ENCODE peak calls at places on chromosome 16, in six cellular contexts. Z is mammary epithelial cell, G is HCT116, W is neural progenitor cell, E is fibroblast of lung, B is PC-9. F is an unnamed sample.

GRCh38 chr16:4537376-4538066 is 1.1 kb downstream of the CDIP1 start:
- DNase-seq in W (peak; percentile 39), Z (peak; percentile 52), E (no peak), G (no peak), B (no peak), F (no peak)

GRCh38 chr16:68417711-68418301 is 30.5 kb downstream of the SMPD3 start:
- DNase-seq in E (no peak), G (no peak), Z (peak; percentile 66), W (no peak), B (peak; percentile 70), F (peak; percentile 23)

GRCh38 chr16:1900452-1900774 is 17.8 kb downstream of the HS3ST6 start:
- DNase-seq in B (peak; percentile 57), Z (no peak), G (no peak), E (no peak), W (no peak), F (no peak)

GRCh38 chr16:35909351-35909954 is 2450.0 kb downstream of the TP53TG3F start:
- DNase-seq in E (no peak), G (no peak), W (no peak), Z (no peak), B (no peak), F (no peak)

GRCh38 chr16:4339909-4340308 is 11.2 kb downstream of the PAM16 start:
- DNase-seq in G (no peak), Z (no peak), B (no peak), E (peak; percentile 75), W (no peak), F (peak; percentile 90)

GRCh38 chr16:11379420-11379819 is 34.2 kb downstream of the RMI2 start:
- DNase-seq in B (peak; percentile 43), E (no peak), W (no peak), Z (peak; percentile 25), G (no peak), F (no peak)

GRCh38 chr16:50273382-50273690 is 7.0 kb downstream of the ADCY7 start:
- DNase-seq in Z (no peak), W (no peak), B (no peak), E (no peak), G (no peak), F (no peak)

GRCh38 chr16:57147381-57148191 is 38.3 kb downstream of the PSME3IP1 start:
- DNase-seq in W (peak; percentile 33), B (no peak), Z (no peak), G (no peak), E (no peak), F (peak; percentile 90)

GRCh38 chr16:85090166-85090565 is 22.1 kb downstream of the CIBAR2 start:
- DNase-seq in B (no peak), G (no peak), E (peak; percentile 36), Z (peak; percentile 26), W (no peak), F (no peak)

GRCh38 chr16:22216191-22216831 is 10.2 kb downstream of the EEF2K start:
- DNase-seq in B (no peak), G (no peak), Z (no peak), W (no peak), E (peak; percentile 52), F (no peak)

GRCh38 chr16:22213236-22213635 is 7.2 kb downstream of the EEF2K start:
- DNase-seq in G (no peak), Z (no peak), W (no peak), E (no peak), B (no peak), F (no peak)

GRCh38 chr16:22214893-22215292 is 8.8 kb downstream of the EEF2K start:
- DNase-seq in E (no peak), W (no peak), Z (no peak), G (no peak), B (no peak), F (no peak)

GRCh38 chr16:22213801-22214200 is 7.7 kb downstream of the EEF2K start:
- DNase-seq in B (no peak), W (no peak), G (no peak), Z (no peak), E (no peak), F (no peak)

DNA sequence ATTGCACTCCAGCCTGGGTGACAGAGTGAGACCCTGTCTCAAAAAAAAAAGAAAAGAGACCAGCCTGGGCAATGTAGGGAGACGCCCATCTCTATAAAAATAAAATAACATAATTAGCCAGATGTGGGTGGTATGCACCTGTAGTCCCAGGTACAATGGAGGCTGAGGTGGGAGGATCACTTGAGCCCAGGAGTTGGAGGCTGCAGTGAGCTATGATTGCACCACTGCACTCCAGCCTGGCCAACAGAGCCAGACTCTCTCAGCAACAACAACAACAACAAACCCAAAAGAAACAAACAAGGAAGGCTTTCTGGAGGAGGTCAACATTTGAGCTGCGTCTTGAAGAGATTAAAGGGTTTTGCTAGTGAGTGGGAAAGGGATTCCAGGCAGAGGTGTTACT is 8.3 kb downstream of the EEF2K start:
- DNase-seq in Z (no peak), W (no peak), E (no peak), B (no peak), G (no peak), F (no peak)
- H3K4me1 ChIP-seq in Z (no peaks in the 10 kb centered on the region), W (no peaks in the 10 kb centered on the region), E (peaks cover 3% of the 10 kb centered on the region), B (no peaks in the 10 kb centered on the region), G (no peaks in the 10 kb centered on the region), F (no peaks in the 10 kb centered on the region)

GRCh38 chr16:28491080-28491969 is 549 bp downstream of the CLN3 start:
- DNase-seq in E (peak; percentile 9), G (no peak), B (peak; percentile 95), W (peak; percentile 64), Z (peak; percentile 61), F (peak; percentile 22)
- TF ChIP-seq CTCF in E (peak; percentile 42), G (peak; percentile 13), B (no peak), W (no peak), Z (peak; percentile 42), F (peak; percentile 24)

DNA sequence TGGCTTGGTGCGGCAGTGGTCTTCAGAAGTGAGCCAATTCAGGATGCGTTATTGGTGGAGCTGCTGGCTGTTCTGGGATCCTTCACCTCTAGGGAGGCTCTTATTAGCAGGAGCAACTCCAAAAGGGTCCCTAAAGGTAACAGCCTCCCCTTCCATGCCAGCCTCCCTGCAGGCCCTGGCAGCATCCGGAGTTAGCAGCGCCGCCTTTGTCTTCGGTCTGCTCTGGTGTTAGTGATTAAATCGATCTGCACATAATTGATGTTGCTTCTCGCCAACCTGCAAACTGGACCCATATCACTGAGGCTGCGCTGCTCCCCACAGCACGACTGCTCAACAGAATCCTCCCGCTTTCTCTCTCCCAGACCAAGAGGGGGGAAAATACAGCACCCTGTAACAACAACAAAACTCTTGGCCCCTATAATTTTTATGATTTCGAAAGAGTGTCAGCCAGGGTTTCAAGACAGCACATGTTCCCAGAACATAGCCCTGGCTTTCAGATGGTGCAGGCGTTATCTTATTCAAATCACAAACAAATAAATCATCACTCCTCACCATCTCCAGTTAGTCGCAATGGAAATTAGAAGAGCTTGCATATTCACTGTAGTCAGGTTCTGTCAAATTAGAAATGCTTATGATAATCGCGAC is 76.0 kb downstream of the IRX3 start:
- DNase-seq in G (no peak), Z (no peak), E (no peak), W (no peak), B (no peak), F (no peak)
- TF ChIP-seq EZH2 in G (no peak), Z (no peak), E (no peak), W (no peak), B (no peak), F (no peak)

DNA sequence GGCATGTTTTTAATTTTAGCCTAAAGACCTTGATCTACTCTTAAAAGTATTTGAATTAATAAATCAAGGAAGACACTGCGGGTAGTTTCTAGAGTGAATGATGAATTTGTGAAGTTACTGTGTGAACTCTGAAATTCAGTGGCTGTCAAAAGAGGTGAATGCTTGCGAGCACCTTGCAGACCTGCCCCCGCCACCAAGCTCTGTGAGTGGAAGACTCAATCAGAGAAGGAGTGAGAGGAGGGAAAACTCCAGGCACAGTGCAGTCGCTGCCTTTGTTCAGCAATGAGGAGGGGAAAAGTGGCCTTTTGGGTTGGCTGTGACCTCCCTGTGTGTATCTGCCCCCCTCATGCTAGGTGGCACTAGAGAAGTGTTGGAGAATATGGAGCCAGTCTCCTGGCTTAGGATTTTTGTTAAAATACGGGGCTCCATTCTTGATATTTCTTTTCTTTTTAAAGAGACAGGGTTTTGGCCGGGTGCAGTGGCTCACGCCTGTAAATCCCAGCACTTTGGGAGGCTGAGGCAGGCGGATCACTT is 53.0 kb downstream of the LDHD start:
- DNase-seq in B (no peak), G (no peak), Z (no peak), W (no peak), E (no peak), F (no peak)
- H3K4me1 ChIP-seq in B (peaks cover 81% of the 10 kb centered on the region), G (no peaks in the 10 kb centered on the region), Z (no peaks in the 10 kb centered on the region), W (peaks cover 12% of the 10 kb centered on the region), E (peaks cover 4% of the 10 kb centered on the region), F (peaks cover 8% of the 10 kb centered on the region)

GRCh38 chr16:89404561-89404960 is 85.8 kb downstream of the ANKRD11 start:
- DNase-seq in G (no peak), W (no peak), Z (peak; percentile 62), E (no peak), B (no peak), F (no peak)

GRCh38 chr16:89407282-89407924 is 83.0 kb downstream of the ANKRD11 start:
- DNase-seq in W (no peak), E (no peak), G (no peak), B (no peak), Z (no peak), F (no peak)

GRCh38 chr16:89408315-89408714 is 82.0 kb downstream of the ANKRD11 start:
- DNase-seq in W (no peak), G (no peak), B (no peak), Z (no peak), E (no peak), F (no peak)

GRCh38 chr16:89407925-89408300 is 82.4 kb downstream of the ANKRD11 start:
- DNase-seq in B (no peak), Z (no peak), E (peak; percentile 42), G (no peak), W (no peak), F (no peak)

DNA sequence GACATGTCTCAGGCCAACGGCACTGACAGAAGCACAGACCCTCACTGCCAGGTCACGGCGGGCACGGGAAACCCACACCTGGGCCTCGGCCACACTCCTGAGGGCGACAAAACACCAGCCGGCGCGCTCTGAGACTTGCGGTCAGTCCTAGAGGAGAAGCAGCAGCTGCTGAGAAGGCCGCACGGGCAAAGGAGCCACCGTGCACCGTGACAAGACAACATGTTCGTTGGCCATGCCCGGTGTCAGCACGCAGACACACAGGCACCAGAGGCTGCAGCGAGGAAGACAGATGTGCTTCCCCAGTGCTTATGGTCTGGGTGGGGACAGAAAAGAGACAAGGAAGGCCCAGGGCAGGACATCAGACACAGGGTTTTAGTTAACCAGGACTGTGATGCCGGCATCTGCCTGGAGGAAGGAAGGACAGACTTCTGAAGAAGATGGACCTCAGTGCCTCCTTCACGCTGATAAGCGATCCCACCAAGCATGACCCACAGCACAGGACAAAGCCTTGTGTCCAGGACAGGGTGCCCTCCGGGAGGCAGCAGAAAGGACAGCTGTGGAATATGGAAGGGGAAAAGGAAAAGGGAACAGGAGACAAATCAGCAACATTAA is 84.0 kb downstream of the ANKRD11 start:
- DNase-seq in Z (no peak), W (no peak), B (no peak), G (no peak), E (no peak), F (no peak)
- TF ChIP-seq CTCF in Z (no peak), W (no peak), B (no peak), G (no peak), E (no peak), F (no peak)

GRCh38 chr16:86575095-86575685 is 3.2 kb upstream of the FOXL1 start:
- DNase-seq in Z (no peak), W (no peak), E (no peak), B (no peak), G (no peak), F (no peak)
- TF ChIP-seq EZH2 in Z (no peak), W (no peak), E (no peak), B (no peak), G (no peak), F (no peak)

GRCh38 chr16:81471882-81472281 is 27.3 kb downstream of the CMIP start:
- DNase-seq in G (no peak), B (no peak), W (no peak), Z (no peak), E (no peak), F (no peak)
- H3K4me1 ChIP-seq in G (no peaks in the 10 kb centered on the region), B (no peaks in the 10 kb centered on the region), W (peaks cover 12% of the 10 kb centered on the region), Z (no peaks in the 10 kb centered on the region), E (peaks cover 5% of the 10 kb centered on the region), F (no peaks in the 10 kb centered on the region)

F was measured in A673.